ENCODE peak calls at places on chromosomes 6 and 20, in seven cellular contexts. I is IMR-90; X is CD8-positive, alpha-beta memory T cell; S is astrocyte; W is colonic mucosa; K is dorsolateral prefrontal cortex; V is stomach. C is an unnamed sample.

GRCh38 chr6:129785081-129785755 is 75.2 kb upstream of the ARHGAP18 start:
- DNase-seq in I (peak), X (no peak), S (no peak), W (no peak), K (no peak), V (no peak), C (peak)

GRCh38 chr6:6845603-6846002 is 257.1 kb downstream of the LY86 start:
- DNase-seq in I (no peak), X (no peak), S (no peak), W (no peak), K (no peak), V (no peak), C (no peak)

GRCh38 chr6:112744827-112745226 is 397.7 kb downstream of the RFPL4B start:
- DNase-seq in I (peak), X (no peak), S (no peak), W (no peak), K (no peak), V (no peak), C (no peak)

GRCh38 chr20:15476781-15477180 is 1096.5 kb downstream of the KIF16B start:
- DNase-seq in I (no peak), X (no peak), S (no peak), W (no peak), K (no peak), V (no peak), C (no peak)

GRCh38 chr6:38239719-38240451 is 399.8 kb downstream of the BTBD9 start:
- DNase-seq in I (peak), X (no peak), S (peak), W (no peak), K (no peak), V (no peak), C (peak)

GRCh38 chr6:31877651-31878161 is 1.1 kb downstream of the SLC44A4 start:
- DNase-seq in I (no peak), X (no peak), S (no peak), W (peak), K (no peak), V (peak), C (no peak)

GRCh38 chr6:167856474-167856873 is 29.8 kb downstream of the AFDN start:
- DNase-seq in I (no peak), X (no peak), S (no peak), W (no peak), K (no peak), V (no peak), C (no peak)

GRCh38 chr6:75350808-75351207 is 66.2 kb upstream of the TMEM30A start:
- DNase-seq in I (no peak), X (no peak), S (no peak), W (no peak), K (no peak), V (no peak), C (no peak)

GRCh38 chr6:37354526-37355384 is 972 bp downstream of the RNF8 start:
- DNase-seq in I (peak), X (no peak), S (no peak), W (peak), K (no peak), V (peak), C (peak)

GRCh38 chr6:157905590-157906337 is 75.9 kb upstream of the SYNJ2 start:
- DNase-seq in I (no peak), X (no peak), S (no peak), W (no peak), K (no peak), V (no peak), C (no peak)

GRCh38 chr20:14882157-14882556 is 544.7 kb upstream of the FLRT3 start:
- DNase-seq in I (no peak), X (no peak), S (no peak), W (no peak), K (no peak), V (no peak), C (no peak)

GRCh38 chr20:36228809-36229208 is 7.5 kb upstream of the AAR2 start:
- DNase-seq in I (no peak), X (no peak), S (no peak), W (no peak), K (no peak), V (no peak), C (no peak)

GRCh38 chr6:170542031-170542719 is 10.9 kb downstream of the PSMB1 start:
- DNase-seq in I (peak), X (no peak), S (no peak), W (no peak), K (no peak), V (no peak), C (peak)

GRCh38 chr6:11381801-11382513 is 149.5 kb upstream of the NEDD9 start:
- DNase-seq in I (no peak), X (peak), S (no peak), W (peak), K (no peak), V (peak), C (no peak)

GRCh38 chr6:16168858-16169257 is 40.0 kb downstream of the MYLIP start:
- DNase-seq in I (peak), X (no peak), S (no peak), W (no peak), K (no peak), V (no peak), C (peak)

GRCh38 chr6:166707045-166707444 is 80.0 kb upstream of the RPS6KA2 start:
- DNase-seq in I (peak), X (no peak), S (no peak), W (peak), K (peak), V (peak), C (peak)

GRCh38 chr6:159148641-159149040 is 20.6 kb upstream of the FNDC1 start:
- DNase-seq in I (no peak), X (no peak), S (no peak), W (no peak), K (no peak), V (no peak), C (no peak)

GRCh38 chr20:43102394-43102793 is 87.3 kb downstream of the PTPRT start:
- DNase-seq in I (no peak), X (no peak), S (no peak), W (no peak), K (no peak), V (no peak), C (no peak)

GRCh38 chr6:154446984-154447383 is 63.5 kb downstream of the CNKSR3 start:
- DNase-seq in I (no peak), X (no peak), S (no peak), W (no peak), K (no peak), V (no peak), C (no peak)

GRCh38 chr20:16729565-16730460 is at the start of gene SNRPB2:
- DNase-seq in I (peak), X (peak), S (peak), W (peak), K (peak), V (peak), C (peak)

GRCh38 chr6:72272958-72273357 is 348.9 kb upstream of the KCNQ5 start:
- DNase-seq in I (peak), X (no peak), S (peak), W (no peak), K (no peak), V (no peak), C (peak)

GRCh38 chr20:51404297-51405060 is 138.0 kb downstream of the NFATC2 start:
- DNase-seq in I (no peak), X (peak), S (peak), W (peak), K (no peak), V (peak), C (no peak)

GRCh38 chr20:3509064-3509463 is 38.2 kb downstream of the ATRN start:
- DNase-seq in I (no peak), X (no peak), S (no peak), W (no peak), K (no peak), V (no peak), C (no peak)

GRCh38 chr20:44552568-44552949 is 29.8 kb upstream of the PKIG start:
- DNase-seq in I (no peak), X (no peak), S (no peak), W (peak), K (no peak), V (no peak), C (no peak)

GRCh38 chr6:130516604-130517003 is 150.8 kb downstream of the TMEM200A start:
- DNase-seq in I (no peak), X (no peak), S (no peak), W (no peak), K (no peak), V (no peak), C (no peak)

DNA sequence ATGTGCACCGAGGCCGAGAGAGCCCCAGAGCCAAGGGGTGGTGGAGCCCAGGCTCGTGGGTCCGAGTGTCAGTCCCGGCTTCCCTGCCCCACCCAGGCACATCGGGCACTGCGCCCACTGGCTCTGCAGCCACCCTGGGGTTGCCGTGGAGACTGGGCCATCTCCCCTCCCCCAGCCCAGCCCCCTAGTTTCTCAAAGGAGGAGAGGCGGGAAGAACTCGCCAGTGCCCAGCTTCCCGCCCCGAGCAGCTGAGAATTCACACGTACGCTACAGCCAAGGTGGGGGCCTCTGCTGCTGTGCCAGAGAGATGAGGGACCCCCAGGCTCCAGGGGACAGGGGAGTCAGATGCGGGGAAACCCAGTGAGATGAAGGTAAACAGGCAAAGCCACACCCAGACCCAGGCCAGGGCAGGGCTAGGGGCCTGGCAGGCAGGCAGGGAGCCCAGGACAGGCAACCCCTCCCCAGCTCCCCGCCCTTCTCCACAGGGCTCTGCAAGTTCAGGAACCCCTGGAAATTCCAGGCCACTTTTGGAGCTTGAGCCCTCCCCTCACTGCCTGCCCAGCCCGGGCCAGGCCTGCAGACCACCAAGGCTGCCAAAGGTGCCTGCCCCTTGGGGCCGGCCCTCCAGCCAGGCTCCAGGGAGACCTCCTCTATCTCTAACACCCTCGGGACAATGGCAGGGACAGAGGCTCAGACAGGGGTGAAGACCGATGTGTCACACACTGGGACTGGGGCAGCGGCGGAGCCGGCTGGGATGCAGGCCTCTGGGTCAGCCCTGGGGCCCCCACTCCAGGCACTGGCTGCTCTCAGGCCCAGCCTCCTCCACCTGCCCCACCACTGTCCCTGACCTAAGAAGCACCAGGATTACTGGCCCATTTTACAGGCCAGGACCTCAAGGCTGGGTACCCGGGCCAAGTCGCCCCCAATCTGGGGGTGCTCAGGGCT is 6.0 kb downstream of the LAMA5 start:
- DNase-seq in I (no peak), X (no peak), S (no peak), W (peak), K (no peak), V (no peak), C (no peak)
- H3K27ac ChIP-seq in I (no peak), X (no peak), S (no peak), W (no peak), K (peak), V (peak), C (no peak)

DNA sequence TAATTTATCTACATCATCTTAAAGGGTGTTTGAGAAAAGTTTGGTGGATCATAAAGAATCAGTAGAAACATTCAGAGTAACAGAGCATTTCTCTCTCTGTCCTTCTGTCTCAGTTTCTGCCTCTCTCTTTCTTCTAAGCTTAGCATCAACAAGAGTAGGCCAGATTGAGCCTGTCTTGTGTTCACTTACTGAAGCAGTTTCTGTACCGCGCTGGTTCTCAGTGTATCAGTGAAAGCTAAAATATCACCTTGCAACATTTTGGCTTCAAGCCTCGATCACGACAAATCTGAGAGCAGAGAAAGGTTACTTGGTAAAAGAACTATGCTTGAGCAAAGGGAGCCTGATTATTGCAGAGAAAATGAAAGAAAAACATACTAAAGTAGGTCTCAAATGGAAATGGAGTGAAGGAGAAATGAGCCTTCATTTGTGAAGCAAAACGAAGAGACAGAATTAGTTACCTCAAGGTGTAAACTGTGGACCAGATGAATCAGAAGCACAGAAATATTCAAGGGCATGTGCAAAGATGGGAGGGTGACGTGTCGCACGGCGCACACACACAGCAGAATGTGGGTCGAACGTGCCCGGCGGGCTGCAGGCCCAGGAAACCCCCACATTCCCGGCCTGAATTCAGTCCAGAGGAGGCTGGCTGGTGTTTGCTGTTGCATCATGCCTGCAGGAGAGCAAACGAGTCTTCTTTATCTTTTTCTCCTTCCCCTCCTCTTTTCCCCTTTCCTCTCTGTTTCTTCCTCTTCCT is 509.3 kb downstream of the QKI start:
- DNase-seq in I (no peak), X (no peak), S (no peak), W (no peak), K (no peak), V (no peak), C (no peak)
- H3K27ac ChIP-seq in I (no peak), X (no peak), S (no peak), W (no peak), K (peak), V (no peak), C (no peak)

GRCh38 chr6:65922049-65922448 is 215.0 kb upstream of the EYS start:
- DNase-seq in I (no peak), X (no peak), S (no peak), W (no peak), K (no peak), V (no peak), C (no peak)

GRCh38 chr6:65924411-65924810 is 217.4 kb upstream of the EYS start:
- DNase-seq in I (no peak), X (no peak), S (no peak), W (no peak), K (no peak), V (no peak), C (no peak)

GRCh38 chr6:65927141-65927540 is 220.1 kb upstream of the EYS start:
- DNase-seq in I (no peak), X (no peak), S (no peak), W (no peak), K (no peak), V (no peak), C (no peak)
- H3K27ac ChIP-seq in I (no peak), X (no peak), S (no peak), W (no peak), K (no peak), V (no peak), C (no peak)

DNA sequence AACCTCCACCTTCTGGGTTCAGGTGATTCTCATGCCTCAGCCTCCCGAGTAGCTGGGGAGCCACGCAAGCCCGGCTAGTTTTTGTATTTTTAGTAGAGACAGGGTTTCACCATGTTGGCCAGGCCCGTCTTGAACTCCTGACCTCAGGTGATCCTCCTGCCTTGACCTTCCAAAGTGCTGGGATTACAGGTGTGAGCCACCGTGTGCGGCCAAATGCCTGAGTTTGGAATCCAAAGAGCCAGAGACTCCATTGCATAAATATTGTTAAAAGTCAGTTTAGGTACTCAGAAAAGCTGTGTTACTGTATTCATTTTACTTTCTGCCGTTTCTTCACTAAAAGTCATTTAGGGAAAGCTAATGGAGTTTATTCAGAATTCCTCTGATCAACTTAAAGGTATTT is 137.3 kb downstream of the SULF2 start:
- DNase-seq in I (no peak), X (no peak), S (no peak), W (no peak), K (no peak), V (no peak), C (no peak)
- H3K27ac ChIP-seq in I (no peak), X (no peak), S (no peak), W (no peak), K (no peak), V (no peak), C (no peak)

GRCh38 chr6:30612687-30613248 is 4.3 kb downstream of the PPP1R10 start:
- DNase-seq in I (peak), X (no peak), S (peak), W (no peak), K (no peak), V (no peak), C (peak)
- H3K27ac ChIP-seq in I (peak), X (no peak), S (peak), W (no peak), K (peak), V (no peak), C (peak)

GRCh38 chr6:41786451-41787218 is 859 bp upstream of the TOMM6 start:
- DNase-seq in I (peak), X (peak), S (peak), W (peak), K (peak), V (peak), C (peak)

GRCh38 chr6:41784581-41785171 is 2.8 kb upstream of the TOMM6 start:
- DNase-seq in I (no peak), X (no peak), S (no peak), W (no peak), K (no peak), V (peak), C (no peak)

GRCh38 chr6:41785689-41786450 is 1.6 kb upstream of the TOMM6 start:
- DNase-seq in I (no peak), X (no peak), S (no peak), W (peak), K (no peak), V (no peak), C (peak)

GRCh38 chr6:41783106-41783780 is 2.7 kb downstream of the PRICKLE4 start:
- DNase-seq in I (no peak), X (no peak), S (no peak), W (no peak), K (no peak), V (no peak), C (no peak)

DNA sequence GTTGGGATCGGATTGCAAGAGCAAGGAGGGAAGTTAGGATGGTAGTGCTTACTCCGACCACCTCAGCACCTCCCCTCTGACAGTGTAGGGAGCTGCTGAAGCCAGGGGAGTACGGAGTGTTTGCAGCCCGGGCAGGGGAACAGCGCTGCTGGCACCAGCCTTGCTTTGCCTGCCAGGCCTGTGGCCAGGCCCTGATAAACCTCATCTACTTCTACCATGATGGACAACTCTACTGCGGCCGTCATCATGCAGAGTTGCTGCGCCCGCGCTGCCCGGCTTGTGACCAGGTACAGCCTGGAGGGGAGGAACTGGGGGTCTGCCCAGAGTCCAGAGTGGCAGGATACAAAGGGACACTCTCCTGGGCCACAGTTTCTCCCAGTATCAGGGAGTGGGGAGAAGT is 2.2 kb upstream of the TOMM6 start:
- DNase-seq in I (no peak), X (no peak), S (no peak), W (no peak), K (no peak), V (peak), C (no peak)
- H3K27ac ChIP-seq in I (no peak), X (no peak), S (no peak), W (no peak), K (no peak), V (peak), C (no peak)

DNA sequence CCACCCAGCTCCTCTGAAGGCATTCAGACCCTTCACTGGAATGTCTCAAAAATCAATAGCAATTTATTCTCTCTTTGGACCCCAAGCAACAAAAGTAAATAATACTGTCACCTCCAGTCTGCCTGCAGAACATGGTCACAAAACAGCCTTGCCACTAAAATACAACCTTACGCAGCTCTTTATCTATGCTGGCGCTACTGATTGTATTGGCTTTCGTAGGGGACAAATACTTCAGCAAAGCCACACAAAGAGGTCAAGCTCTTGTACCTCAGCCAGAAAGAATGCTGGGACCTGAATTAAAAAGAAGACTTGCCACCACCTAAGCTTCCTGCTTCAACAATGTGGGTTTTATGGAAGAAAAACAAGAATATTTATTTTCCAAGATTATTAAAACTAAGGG is 57.2 kb downstream of the PRKN start:
- DNase-seq in I (no peak), X (no peak), S (no peak), W (no peak), K (no peak), V (no peak), C (no peak)
- H3K27ac ChIP-seq in I (no peak), X (no peak), S (no peak), W (no peak), K (no peak), V (no peak), C (no peak)

GRCh38 chr6:151254451-151255081 is 14.8 kb downstream of the AKAP12 start:
- DNase-seq in I (peak), X (no peak), S (peak), W (no peak), K (no peak), V (no peak), C (peak)
- H3K27ac ChIP-seq in I (no peak), X (no peak), S (peak), W (no peak), K (peak), V (no peak), C (no peak)

GRCh38 chr6:105993341-105993740 is 92.8 kb upstream of the PRDM1 start:
- DNase-seq in I (peak), X (no peak), S (no peak), W (no peak), K (no peak), V (no peak), C (no peak)
- H3K27ac ChIP-seq in I (peak), X (no peak), S (no peak), W (peak), K (peak), V (peak), C (no peak)

GRCh38 chr20:47776639-47777038 is 8.6 kb downstream of the SULF2 start:
- DNase-seq in I (no peak), X (no peak), S (no peak), W (no peak), K (no peak), V (no peak), C (no peak)
- H3K27ac ChIP-seq in I (no peak), X (no peak), S (no peak), W (peak), K (no peak), V (no peak), C (no peak)